ENCODE peak calls at places on chromosomes 11 and 22, in six cellular contexts. D is AG08395, V is glutamatergic neuron, S is smooth muscle cell of the brain vasculature, Z is mammary epithelial cell, X is thoracic aorta. T is an unnamed sample.

GRCh38 chr22:37790234-37790633 is 17.5 kb upstream of the GCAT start:
- DNase-seq in V (no peak), D (no peak), S (no peak), X (no peak), Z (no peak), T (no peak)

GRCh38 chr22:47209077-47209514 is 446.6 kb downstream of the TBC1D22A start:
- DNase-seq in Z (no peak), D (no peak), X (no peak), S (no peak), V (no peak), T (peak)

GRCh38 chr11:78168539-78169477 is 19.6 kb downstream of the KCTD21 start:
- DNase-seq in S (peak), Z (no peak), V (peak), X (peak), D (peak), T (no peak)

GRCh38 chr11:57491371-57492061 is 24.0 kb downstream of the SLC43A1 start:
- DNase-seq in D (peak), Z (no peak), V (peak), S (no peak), X (no peak), T (no peak)

GRCh38 chr11:96863520-96863919 is 473.7 kb downstream of the JRKL start:
- DNase-seq in V (no peak), D (no peak), Z (no peak), S (no peak), X (no peak), T (no peak)

GRCh38 chr11:67395555-67396257 is 3.9 kb downstream of the RAD9A start:
- DNase-seq in Z (no peak), V (no peak), D (no peak), S (no peak), X (no peak), T (no peak)

GRCh38 chr11:119567667-119568582 is 145.0 kb upstream of the THY1 start:
- DNase-seq in Z (peak), D (peak), V (peak), X (no peak), S (peak), T (no peak)

GRCh38 chr22:20438066-20438677 is 547 bp upstream of the SCARF2 start:
- DNase-seq in Z (no peak), D (peak), V (no peak), S (no peak), X (no peak), T (no peak)

GRCh38 chr11:8709002-8709672 is 26.5 kb downstream of the RPL27A start:
- DNase-seq in S (no peak), V (no peak), X (peak), Z (no peak), D (peak), T (no peak)

GRCh38 chr11:14132312-14132711 is 169.8 kb downstream of the SPON1 start:
- DNase-seq in D (peak), Z (no peak), V (no peak), X (no peak), S (no peak), T (no peak)

GRCh38 chr22:45475876-45476514 is 26.7 kb upstream of the FBLN1 start:
- DNase-seq in D (peak), S (no peak), V (no peak), Z (no peak), X (no peak), T (no peak)

GRCh38 chr11:10751581-10751940 is 515 bp downstream of the CTR9 start:
- DNase-seq in D (peak), S (no peak), Z (peak), V (no peak), X (no peak), T (no peak)

T was measured in B cell.